ENCODE peak calls at places on chromosomes 3 and 15, in four cellular contexts. S is cardiac muscle cell, B is uterus, E is pancreas. R is an unnamed sample.

GRCh38 chr3:29503969-29504368 is 223.1 kb downstream of the RBMS3 start:
- DNase-seq in E (no peak), S (no peak), B (peak; percentile 52), R (no peak)

GRCh38 chr3:45362768-45363167 is 25.6 kb upstream of the LARS2 start:
- DNase-seq in S (peak; percentile 36), B (no peak), E (no peak), R (no peak)

GRCh38 chr3:173599673-173600072 is 202.1 kb downstream of the NLGN1 start:
- DNase-seq in S (no peak), E (no peak), B (no peak), R (no peak)

GRCh38 chr15:53976844-53977392 is 1.3 kb upstream of the UNC13C start:
- DNase-seq in S (no peak), B (no peak), E (peak; percentile 7), R (peak; percentile 5)

GRCh38 chr3:69972672-69973071 is 26.9 kb upstream of the SAMMSON start:
- DNase-seq in E (no peak), S (no peak), B (no peak), R (no peak)

GRCh38 chr3:131277836-131278497 is 103.6 kb upstream of the NUDT16 start:
- DNase-seq in E (no peak), B (no peak), S (peak; percentile 43), R (peak; percentile 29)

GRCh38 chr3:157070600-157070999 is 89.3 kb downstream of the CCNL1 start:
- DNase-seq in B (no peak), E (peak; percentile 80), S (peak; percentile 22), R (no peak)

GRCh38 chr3:193046369-193046768 is 128.7 kb upstream of the MB21D2 start:
- DNase-seq in S (no peak), E (no peak), B (no peak), R (no peak)

GRCh38 chr3:54324069-54324468 is 201.7 kb downstream of the CACNA2D3 start:
- DNase-seq in E (no peak), B (no peak), S (no peak), R (no peak)

GRCh38 chr3:147760998-147761397 is 351.8 kb downstream of the ZIC1 start:
- DNase-seq in S (no peak), B (no peak), E (no peak), R (no peak)

GRCh38 chr3:41881233-41881821 is 80.6 kb downstream of the ULK4 start:
- DNase-seq in S (peak; percentile 66), E (peak; percentile 24), B (no peak), R (peak; percentile 68)

GRCh38 chr15:29612701-29613100 is 209.6 kb downstream of the TJP1 start:
- DNase-seq in B (no peak), S (peak; percentile 88), E (no peak), R (no peak)

GRCh38 chr15:93179072-93179471 is 90.1 kb upstream of the RGMA start:
- DNase-seq in E (no peak), B (no peak), S (peak; percentile 0), R (no peak)

GRCh38 chr15:20340931-20341661 is 200.5 kb downstream of the GOLGA6L6 start:
- DNase-seq in E (peak; percentile 50), S (peak; percentile 18), B (peak; percentile 65), R (no peak)

GRCh38 chr15:42716626-42717025 is 20.3 kb downstream of the CDAN1 start:
- DNase-seq in S (no peak), B (no peak), E (no peak), R (no peak)

GRCh38 chr3:149493315-149494021 is 19.0 kb downstream of the TM4SF4 start:
- DNase-seq in S (no peak), E (no peak), B (no peak), R (no peak)

GRCh38 chr3:179702271-179702947 is 49.6 kb downstream of the USP13 start:
- DNase-seq in E (no peak), B (no peak), S (no peak), R (no peak)

GRCh38 chr3:126483321-126483761 is 7.7 kb upstream of the ZXDC start:
- DNase-seq in S (no peak), E (no peak), B (no peak), R (no peak)

GRCh38 chr15:90101969-90102890 is at the start of gene IDH2:
- DNase-seq in B (peak; percentile 81), E (peak; percentile 86), S (peak; percentile 87), R (peak; percentile 73)

GRCh38 chr3:8840556-8840955 is 71.1 kb upstream of the OXTR start:
- DNase-seq in B (no peak), E (no peak), S (peak; percentile 50), R (peak; percentile 90)

GRCh38 chr3:48851407-48851806 is 3.7 kb upstream of the PRKAR2A start:
- DNase-seq in S (peak; percentile 48), E (no peak), B (no peak), R (peak; percentile 58)

GRCh38 chr3:127546970-127547733 is 43.4 kb downstream of the TPRA1 start:
- DNase-seq in S (no peak), B (peak; percentile 22), E (peak; percentile 20), R (no peak)

GRCh38 chr3:1613962-1614361 is 484.7 kb upstream of the CNTN4 start:
- DNase-seq in B (no peak), E (no peak), S (no peak), R (no peak)

GRCh38 chr3:15113468-15113867 is 14.5 kb upstream of the RBSN start:
- DNase-seq in B (no peak), S (no peak), E (no peak), R (no peak)

GRCh38 chr15:70575251-70576227 is 187.8 kb downstream of the UACA start:
- DNase-seq in E (no peak), B (no peak), S (no peak), R (no peak)

GRCh38 chr3:121834079-121834730 is 655 bp downstream of the IQCB1 start:
- DNase-seq in B (no peak), E (no peak), S (peak; percentile 19), R (peak; percentile 14)

GRCh38 chr3:141992512-141992911 is 116.1 kb downstream of the ATP1B3 start:
- DNase-seq in S (no peak), E (no peak), B (no peak), R (no peak)

GRCh38 chr3:11591006-11591360 is 52.7 kb downstream of the VGLL4 start:
- DNase-seq in B (no peak), S (peak; percentile 39), E (no peak), R (peak; percentile 62)

GRCh38 chr3:18527691-18528090 is 102.6 kb upstream of the SATB1 start:
- DNase-seq in S (no peak), E (no peak), B (no peak), R (no peak)
- H3K9me3 ChIP-seq in S (no peaks in the 10 kb centered on the region), E (no peaks in the 10 kb centered on the region), B (no peaks in the 10 kb centered on the region), R (no peaks in the 10 kb centered on the region)

GRCh38 chr15:63531586-63531985 is 27.2 kb downstream of the USP3 start:
- DNase-seq in S (no peak), E (no peak), B (no peak), R (no peak)
- TF ChIP-seq CTCF in S (peak; percentile 21), E (no peak), B (no peak), R (peak; percentile 33)

DNA sequence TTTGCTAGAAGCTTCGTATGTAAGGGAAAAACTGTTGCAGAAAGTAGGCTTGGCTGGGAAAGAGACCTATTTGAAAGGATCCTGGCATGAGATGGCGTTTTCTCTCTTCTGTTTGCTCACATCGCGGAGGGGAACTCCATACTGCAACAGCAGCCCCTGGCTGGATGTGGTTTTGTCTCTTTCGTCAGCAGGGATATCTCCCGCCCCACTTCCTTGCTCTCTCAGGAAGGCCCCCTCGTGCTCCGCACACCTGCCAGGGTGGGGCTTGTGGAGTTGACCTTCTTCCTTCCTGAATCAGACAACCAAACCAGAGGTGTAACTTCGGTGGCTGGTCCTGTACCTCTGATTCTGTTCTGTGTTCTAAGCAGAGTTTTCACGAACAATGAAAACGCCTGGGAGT is 26.4 kb upstream of the MYZAP start:
- DNase-seq in S (no peak), B (no peak), E (no peak), R (no peak)
- H3K9me3 ChIP-seq in S (no peaks in the 10 kb centered on the region), B (no peaks in the 10 kb centered on the region), E (no peaks in the 10 kb centered on the region), R (no peaks in the 10 kb centered on the region)

GRCh38 chr3:129593230-129593594 is 13.3 kb downstream of the PLXND1 start:
- DNase-seq in S (no peak), E (no peak), B (no peak), R (no peak)
- TF ChIP-seq CTCF in S (no peak), E (no peak), B (no peak), R (no peak)

R was measured in fibroblast of lung.